ENCODE peak calls at places on chromosomes 4 and X, in nine cellular contexts. X is fibroblast of mammary gland; W is stimulated activated CD4-positive, alpha-beta T cell treated with anti-CD3 and anti-CD28 coated beads, TNF-alpha, amount 100 ng/mL, for 4 hours; R is neural crest cell; O is left cardiac atrium; K is neural progenitor cell; H is T-helper 2 cell; G is OCI-LY7; L is HuH-7. U is an unnamed sample.
A peak's percentile ranks its signal among the peaks of the same experiment; 100 is the strongest.

GRCh38 chrX:44400588-44400987 is 57.1 kb upstream of the EFHC2 start:
- DNase-seq in O (no peak), R (no peak), K (no peak), L (no peak), W (no peak), X (peak; percentile 96), G (no peak), H (no peak), U (peak; percentile 92)

GRCh38 chr4:75004755-75005668 is 72.1 kb downstream of the PARM1 start:
- DNase-seq in X (no peak), L (no peak), K (no peak), H (no peak), W (no peak), G (no peak), O (no peak), R (no peak), U (peak; percentile 6)

GRCh38 chr4:13399257-13399656 is 84.9 kb downstream of the RAB28 start:
- DNase-seq in R (no peak), W (no peak), G (no peak), L (no peak), K (no peak), H (no peak), X (peak; percentile 38), O (no peak), U (peak; percentile 13)

GRCh38 chrX:109049416-109049815 is 313.1 kb upstream of the IRS4 start:
- DNase-seq in W (no peak), X (no peak), K (no peak), H (no peak), R (no peak), G (no peak), L (no peak), O (no peak), U (no peak)

GRCh38 chr4:1584498-1584897 is 99.6 kb downstream of the FAM53A start:
- DNase-seq in K (no peak), O (peak; percentile 7), G (no peak), W (no peak), X (no peak), L (no peak), R (no peak), H (no peak), U (no peak)

GRCh38 chr4:152831416-152831815 is 51.7 kb downstream of the ARFIP1 start:
- DNase-seq in O (no peak), L (no peak), K (no peak), G (no peak), R (no peak), H (no peak), X (no peak), W (no peak), U (peak; percentile 71)

GRCh38 chrX:2484232-2484631 is 16.5 kb downstream of the DHRSX start:
- DNase-seq in G (no peak), R (no peak), O (no peak), H (no peak), L (no peak), X (peak; percentile 27), K (no peak), W (no peak), U (no peak)

GRCh38 chr4:26490111-26490979 is at the start of gene CCKAR:
- DNase-seq in H (no peak), L (no peak), W (no peak), X (no peak), O (no peak), K (peak; percentile 27), R (no peak), G (no peak), U (peak; percentile 50)

GRCh38 chrX:38166478-38167083 is 54.1 kb downstream of the SRPX start:
- DNase-seq in L (no peak), W (no peak), X (peak; percentile 37), G (peak; percentile 47), O (no peak), H (no peak), K (peak; percentile 15), R (peak; percentile 5), U (peak; percentile 36)

GRCh38 chrX:129472116-129472515 is 51.2 kb downstream of the SMARCA1 start:
- DNase-seq in H (no peak), R (no peak), G (no peak), L (no peak), K (no peak), O (no peak), X (peak; percentile 61), W (no peak), U (peak; percentile 68)

GRCh38 chrX:35380808-35381700 is 417.1 kb upstream of the MAGEB16 start:
- DNase-seq in L (peak; percentile 1), G (peak; percentile 13), X (peak; percentile 32), R (no peak), H (no peak), K (peak; percentile 36), W (no peak), O (no peak), U (peak; percentile 9)

GRCh38 chr4:114386637-114387233 is 211.9 kb upstream of the UGT8 start:
- DNase-seq in R (peak; percentile 23), L (no peak), H (no peak), W (no peak), K (peak; percentile 41), G (peak; percentile 34), X (peak; percentile 56), O (no peak), U (peak; percentile 31)

GRCh38 chrX:141904262-141904661 is 568 bp downstream of the MAGEC1 start:
- DNase-seq in O (no peak), W (no peak), X (no peak), G (no peak), R (no peak), L (no peak), K (no peak), H (no peak), U (no peak)

GRCh38 chr4:25563071-25563564 is 92.5 kb upstream of the SLC34A2 start:
- DNase-seq in R (no peak), X (no peak), H (no peak), O (no peak), L (peak; percentile 74), W (no peak), K (peak; percentile 40), G (no peak), U (no peak)

GRCh38 chrX:109812236-109812635 is 79.2 kb upstream of the ACSL4 start:
- DNase-seq in H (no peak), K (no peak), G (no peak), R (no peak), W (no peak), L (peak; percentile 55), O (no peak), X (no peak), U (no peak)

GRCh38 chr4:37812713-37813112 is 13.8 kb upstream of the PGM2 start:
- DNase-seq in X (peak; percentile 60), H (no peak), R (no peak), G (no peak), O (no peak), L (no peak), W (no peak), K (no peak), U (peak; percentile 84)

GRCh38 chr4:102500371-102501175 is 586 bp upstream of the NFKB1 start:
- DNase-seq in X (peak; percentile 38), R (peak; percentile 48), G (peak; percentile 35), O (peak; percentile 73), K (peak; percentile 54), H (peak; percentile 23), W (no peak), L (peak; percentile 26), U (peak; percentile 49)

GRCh38 chr4:31034550-31034949 is 314.4 kb downstream of the PCDH7 start:
- DNase-seq in W (no peak), X (no peak), R (no peak), H (no peak), O (no peak), G (no peak), L (no peak), K (no peak), U (no peak)

GRCh38 chrX:12237131-12237530 is 98.9 kb downstream of the FRMPD4 start:
- DNase-seq in O (no peak), X (no peak), H (no peak), G (no peak), K (no peak), R (no peak), W (no peak), L (no peak), U (no peak)

GRCh38 chr4:25486171-25486570 is 109.1 kb downstream of the ANAPC4 start:
- DNase-seq in H (no peak), O (no peak), G (no peak), L (no peak), K (no peak), W (no peak), X (no peak), R (no peak), U (peak; percentile 46)

GRCh38 chrX:2924151-2924550 is 5.0 kb downstream of the ARSD start:
- DNase-seq in K (no peak), G (no peak), W (no peak), H (no peak), L (no peak), R (no peak), X (no peak), O (no peak), U (no peak)

GRCh38 chrX:47179928-47180255 is 13.7 kb upstream of the UBA1 start:
- DNase-seq in K (no peak), L (no peak), X (no peak), H (no peak), O (peak; percentile 20), W (no peak), R (no peak), G (no peak), U (no peak)

GRCh38 chr4:6688879-6689505 is 4.7 kb upstream of the S100P start:
- DNase-seq in R (peak; percentile 39), G (no peak), L (peak; percentile 66), K (peak; percentile 31), W (peak; percentile 39), X (peak; percentile 89), O (no peak), H (peak; percentile 78), U (peak; percentile 97)

GRCh38 chr4:158170691-158171455 is 2.0 kb downstream of the GASK1B start:
- DNase-seq in R (no peak), W (no peak), H (no peak), X (peak; percentile 63), L (no peak), K (no peak), O (peak; percentile 77), G (no peak), U (peak; percentile 68)

GRCh38 chr4:86233681-86234080 is 126.2 kb downstream of the MAPK10 start:
- DNase-seq in K (no peak), X (no peak), G (no peak), W (no peak), R (no peak), L (no peak), H (no peak), O (no peak), U (peak; percentile 66)

GRCh38 chr4:138053601-138054322 is 188.4 kb downstream of the SLC7A11 start:
- DNase-seq in X (peak; percentile 96), L (no peak), K (no peak), G (no peak), O (no peak), R (no peak), H (no peak), W (no peak), U (peak; percentile 91)

GRCh38 chr4:161555689-161556660 is 607.8 kb downstream of the FSTL5 start:
- DNase-seq in O (no peak), L (no peak), W (no peak), G (no peak), H (no peak), R (no peak), X (peak; percentile 26), K (no peak), U (peak; percentile 55)

GRCh38 chr4:7326306-7326692 is 108.4 kb downstream of the PSAPL1 start:
- DNase-seq in L (no peak), X (no peak), W (no peak), O (no peak), G (no peak), H (no peak), K (no peak), R (no peak), U (no peak)

GRCh38 chr4:40149960-40150385 is 46.9 kb upstream of the RHOH start:
- DNase-seq in L (peak; percentile 59), W (no peak), K (peak; percentile 72), X (peak; percentile 84), G (peak; percentile 93), O (peak; percentile 36), H (peak; percentile 53), R (peak; percentile 54), U (peak; percentile 79)

GRCh38 chr4:162115323-162115722 is 48.5 kb downstream of the FSTL5 start:
- DNase-seq in G (no peak), H (no peak), X (no peak), O (no peak), L (no peak), K (no peak), R (no peak), W (no peak), U (no peak)

GRCh38 chr4:173448557-173448918 is 49.6 kb upstream of the SCRG1 start:
- DNase-seq in K (no peak), L (no peak), X (peak; percentile 81), R (no peak), G (no peak), W (no peak), H (no peak), O (no peak), U (peak; percentile 5)